ENCODE peak calls at places on chromosomes 16 and 17, in six cellular contexts. Z, N, D, B, R and T are unnamed samples. For H3K4me1, the result is how much of the 10 kb centered on the place peaks cover.

GRCh38 chr17:75516619-75517276 is 420 bp downstream of the TSEN54 start:
- DNase-seq in D (no peak), Z (no peak), R (peak), N (no peak), B (no peak), T (peak)

GRCh38 chr17:32150358-32150757 is 8.1 kb downstream of the RHOT1 start:
- DNase-seq in N (no peak), D (no peak), B (no peak), R (no peak), Z (no peak), T (no peak)

GRCh38 chr16:11563493-11564040 is 23.2 kb downstream of the LITAF start:
- DNase-seq in B (no peak), R (no peak), D (no peak), N (no peak), Z (no peak), T (no peak)

GRCh38 chr16:48438414-48438813 is 53.2 kb upstream of the SIAH1 start:
- DNase-seq in N (no peak), R (no peak), B (no peak), D (no peak), Z (no peak), T (no peak)

GRCh38 chr17:79831367-79832210 is 7.7 kb downstream of the CBX4 start:
- DNase-seq in Z (peak), N (peak), D (no peak), R (peak), B (peak), T (no peak)

GRCh38 chr16:89026121-89026612 is 49.2 kb upstream of the CBFA2T3 start:
- DNase-seq in Z (no peak), N (no peak), R (no peak), B (no peak), D (no peak), T (peak)

GRCh38 chr17:81931557-81932332 is 4.2 kb upstream of the MAFG start:
- DNase-seq in Z (no peak), R (no peak), D (no peak), B (no peak), N (peak), T (no peak)

GRCh38 chr16:14658063-14658462 is 25.3 kb downstream of the BFAR start:
- DNase-seq in B (no peak), N (no peak), R (no peak), Z (no peak), D (no peak), T (no peak)

GRCh38 chr17:78925662-78926555 is 722 bp upstream of the TIMP2 start:
- DNase-seq in D (no peak), N (peak), R (peak), B (no peak), Z (peak), T (no peak)

GRCh38 chr17:10741416-10742140 is 11.8 kb upstream of the TMEM220 start:
- DNase-seq in Z (no peak), D (no peak), N (peak), R (no peak), B (no peak), T (no peak)

GRCh38 chr17:77609553-77610517 is 348.7 kb upstream of the TNRC6C start:
- DNase-seq in R (no peak), B (peak), Z (no peak), D (no peak), N (no peak), T (peak)

GRCh38 chr17:73192219-73192893 is 499 bp upstream of the COG1 start:
- DNase-seq in R (peak), N (peak), B (peak), D (peak), Z (peak), T (peak)

GRCh38 chr17:81956607-81957589 is 4.1 kb downstream of the NOTUM start:
- DNase-seq in B (no peak), R (no peak), Z (no peak), N (peak), D (no peak), T (no peak)

GRCh38 chr17:3531266-3532101 is 26.1 kb downstream of the TRPV3 start:
- DNase-seq in N (peak), B (no peak), R (no peak), Z (peak), D (no peak), T (no peak)

GRCh38 chr16:79571753-79572544 is 28.6 kb downstream of the MAF start:
- DNase-seq in B (no peak), Z (no peak), D (no peak), N (no peak), R (no peak), T (no peak)

GRCh38 chr17:30600062-30600829 is 123.0 kb downstream of the GOSR1 start:
- DNase-seq in B (peak), N (peak), R (peak), Z (peak), D (peak), T (peak)

GRCh38 chr16:4115209-4115940 is 867 bp downstream of the ADCY9 start:
- DNase-seq in D (peak), N (peak), Z (peak), B (peak), R (peak), T (peak)

GRCh38 chr17:41655611-41656111 is 31.3 kb upstream of the KRT17 start:
- DNase-seq in R (peak), B (peak), Z (no peak), N (peak), D (no peak), T (no peak)

GRCh38 chr17:39671651-39672521 is 3.6 kb downstream of the PNMT start:
- DNase-seq in B (peak), R (no peak), D (no peak), N (no peak), Z (peak), T (no peak)

GRCh38 chr17:28985950-28986713 is 19.7 kb downstream of the SEZ6 start:
- DNase-seq in B (no peak), Z (no peak), D (no peak), R (no peak), N (peak), T (no peak)

GRCh38 chr16:27718136-27718766 is 168.3 kb downstream of the KATNIP start:
- DNase-seq in R (no peak), D (no peak), B (no peak), Z (no peak), N (no peak), T (no peak)

GRCh38 chr16:71732587-71732986 is 8.1 kb upstream of the PHLPP2 start:
- DNase-seq in Z (no peak), B (no peak), N (no peak), D (no peak), R (no peak), T (no peak)

GRCh38 chr16:54142787-54143186 is 143.8 kb downstream of the IRX3 start:
- DNase-seq in Z (no peak), D (no peak), R (no peak), B (no peak), N (no peak), T (no peak)

GRCh38 chr17:7476474-7476873 is 3.0 kb downstream of the ZBTB4 start:
- DNase-seq in D (no peak), N (no peak), Z (no peak), B (no peak), R (no peak), T (no peak)
- H3K4me1 ChIP-seq in D (under half), N (half or more), Z (half or more), B (under half), R (half or more), T (under half)

DNA sequence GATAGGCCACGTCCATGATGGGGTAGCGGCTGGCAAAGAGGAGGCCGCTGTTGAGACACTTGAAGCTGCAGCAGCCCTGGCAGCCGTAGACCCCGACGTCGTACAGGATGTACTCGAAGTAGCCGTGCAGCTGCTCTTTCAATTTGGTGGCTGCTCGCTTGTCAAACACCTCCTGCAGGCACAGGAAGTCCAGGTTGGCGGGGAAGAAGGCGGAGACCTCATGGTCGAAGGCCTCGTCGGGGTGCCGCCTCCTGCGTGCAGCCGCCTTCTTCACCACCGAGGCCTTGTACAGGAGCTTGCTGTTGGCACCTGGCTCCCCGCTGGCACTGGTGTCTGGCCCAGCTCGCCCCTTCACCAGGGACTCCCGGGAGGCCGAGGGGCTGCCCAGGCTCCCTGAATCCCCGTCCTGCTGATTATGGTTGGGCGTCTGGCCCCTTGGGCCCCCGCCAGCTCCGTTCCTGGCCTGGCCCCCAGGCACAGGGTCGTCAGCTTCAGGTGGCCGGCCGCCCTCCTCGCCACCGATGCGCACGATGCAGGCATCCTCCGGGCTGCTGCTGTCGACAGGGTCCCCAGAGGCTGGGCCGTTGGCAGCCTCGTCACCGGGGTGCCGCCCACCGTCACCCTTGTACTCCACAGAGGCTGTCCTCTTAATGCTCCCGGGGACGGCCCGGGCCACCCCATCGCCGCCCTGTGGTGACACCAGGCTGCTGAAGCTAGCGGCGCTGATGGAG is 60.3 kb downstream of the PRMT7 start:
- DNase-seq in D (no peak), B (no peak), R (peak), N (peak), Z (no peak), T (peak)
- H3K4me1 ChIP-seq in D (under half), B (under half), R (under half), N (under half), Z (under half), T (under half)

GRCh38 chr17:83200231-83200699 is 120.9 kb downstream of the METRNL start:
- DNase-seq in N (peak), Z (peak), D (peak), B (peak), R (peak), T (peak)
- H3K4me1 ChIP-seq in N (under half), Z (half or more), D (under half), B (under half), R (half or more), T (under half)

DNA sequence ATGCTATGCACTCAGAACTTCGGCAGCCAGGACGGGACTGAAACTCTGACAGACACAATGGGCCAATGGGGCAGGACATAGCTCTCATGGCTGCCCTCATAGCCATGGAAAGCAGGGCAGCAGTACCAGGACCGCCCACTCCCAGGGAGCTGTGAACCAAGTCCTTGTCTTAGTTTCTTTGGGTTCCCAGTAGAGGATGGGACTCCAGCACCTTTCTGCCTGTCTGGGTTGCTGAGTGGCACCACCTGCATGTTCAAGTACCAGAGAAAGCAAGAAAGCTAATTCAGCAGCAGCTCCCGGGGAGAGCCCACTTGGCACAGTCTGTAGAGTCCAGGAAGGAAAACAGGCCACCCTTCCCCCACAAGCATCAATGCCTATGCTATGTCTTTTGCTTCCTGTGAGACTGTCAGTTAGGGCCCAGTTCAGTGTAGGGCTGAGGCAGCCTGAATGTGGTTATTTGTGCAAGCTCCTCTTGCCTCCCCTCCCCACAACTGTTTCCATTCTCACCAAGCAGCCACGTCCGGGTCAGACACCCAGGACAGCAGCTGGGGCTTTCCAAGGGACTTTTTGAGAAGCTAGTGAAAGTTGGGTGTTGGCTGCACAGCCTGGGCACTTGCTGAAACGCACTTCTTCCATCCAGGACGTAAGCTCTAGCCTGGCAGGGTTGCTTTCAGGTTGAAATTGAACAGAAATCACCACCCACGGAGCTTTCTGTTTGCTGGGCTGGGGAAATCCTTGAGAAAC is 7.8 kb downstream of the SUPT4H1 start:
- DNase-seq in N (no peak), B (no peak), R (no peak), Z (no peak), D (peak), T (peak)
- H3K4me1 ChIP-seq in N (under half), B (under half), R (under half), Z (under half), D (half or more), T (half or more)

GRCh38 chr17:17144061-17144460 is 62.1 kb downstream of the PLD6 start:
- DNase-seq in N (no peak), Z (no peak), D (no peak), R (no peak), B (no peak), T (no peak)

GRCh38 chr17:17141860-17142552 is 64.1 kb downstream of the PLD6 start:
- DNase-seq in N (peak), R (no peak), B (peak), Z (peak), D (peak), T (no peak)

GRCh38 chr17:17142556-17142955 is 63.6 kb downstream of the PLD6 start:
- DNase-seq in Z (no peak), B (no peak), R (no peak), D (no peak), N (no peak), T (no peak)

GRCh38 chr17:17144916-17145665 is 61.0 kb downstream of the PLD6 start:
- DNase-seq in Z (no peak), B (no peak), R (no peak), N (no peak), D (no peak), T (no peak)

GRCh38 chr17:17143501-17143900 is 62.6 kb downstream of the PLD6 start:
- DNase-seq in R (no peak), N (peak), Z (no peak), D (no peak), B (no peak), T (no peak)
- H3K4me1 ChIP-seq in R (under half), N (under half), Z (under half), D (under half), B (under half), T (under half)

DNA sequence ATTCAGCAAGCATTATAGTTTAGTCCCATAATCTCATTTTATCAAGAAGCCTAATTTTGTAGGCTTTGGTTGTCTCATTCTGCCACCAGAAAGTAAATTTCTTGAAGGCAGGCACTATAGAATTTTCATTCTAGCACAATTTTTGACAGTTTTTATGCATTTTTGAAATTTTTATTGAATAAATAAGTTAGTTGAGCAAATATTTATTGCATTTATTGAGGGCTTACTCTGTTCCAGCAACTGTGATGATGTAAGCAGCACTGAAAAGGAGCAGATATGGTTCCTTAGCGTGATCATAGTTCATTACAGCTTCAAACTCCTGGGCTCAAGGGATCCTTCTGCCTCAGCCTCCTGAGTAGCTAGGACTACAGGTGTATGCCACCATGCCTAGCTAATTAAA is 34.2 kb downstream of the PPM1E start:
- DNase-seq in Z (no peak), B (no peak), R (no peak), D (no peak), N (no peak), T (no peak)
- H3K4me1 ChIP-seq in Z (under half), B (under half), R (under half), D (under half), N (under half), T (under half)

DNA sequence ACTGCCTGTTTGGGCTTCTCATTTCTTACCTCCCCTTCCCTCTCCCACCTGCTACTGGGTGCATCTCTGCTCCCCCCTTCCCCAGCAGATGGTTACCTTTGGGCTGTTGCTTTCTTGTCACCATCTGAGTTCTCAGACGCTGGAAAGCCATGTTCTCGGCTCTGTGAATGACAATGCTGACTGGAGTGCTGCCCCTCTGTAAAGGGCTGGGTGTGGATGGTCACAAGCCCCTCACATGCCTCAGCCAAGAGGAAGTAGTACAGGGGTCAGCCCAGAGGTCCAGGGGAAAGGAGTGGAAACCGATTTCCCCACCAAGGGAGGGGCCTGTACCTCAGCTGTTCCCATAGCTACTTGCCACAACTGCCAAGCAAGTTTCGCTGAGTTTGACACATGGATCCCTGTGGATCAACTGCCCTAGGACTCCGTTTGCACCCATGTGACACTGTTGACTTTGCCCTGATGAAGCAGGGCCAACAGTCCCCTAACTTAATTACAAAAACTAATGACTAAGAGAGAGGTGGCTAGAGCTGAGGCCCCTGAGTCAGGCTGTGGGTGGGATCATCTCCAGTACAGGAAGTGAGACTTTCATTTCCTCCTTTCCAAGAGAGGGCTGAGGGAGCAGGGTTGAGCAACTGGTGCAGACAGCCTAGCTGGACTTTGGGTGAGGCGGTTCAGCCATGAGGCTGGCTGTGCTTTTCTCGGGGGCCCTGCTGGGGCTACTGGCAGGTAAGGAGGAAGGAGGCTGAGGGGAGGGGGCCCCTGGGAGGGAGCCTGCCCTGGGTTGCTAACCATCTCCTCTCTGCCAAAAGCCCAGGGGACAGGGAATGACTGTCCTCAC is at the start of gene CD68:
- DNase-seq in B (no peak), N (no peak), R (peak), Z (peak), D (no peak), T (peak)
- H3K4me1 ChIP-seq in B (under half), N (half or more), R (half or more), Z (half or more), D (under half), T (half or more)

DNA sequence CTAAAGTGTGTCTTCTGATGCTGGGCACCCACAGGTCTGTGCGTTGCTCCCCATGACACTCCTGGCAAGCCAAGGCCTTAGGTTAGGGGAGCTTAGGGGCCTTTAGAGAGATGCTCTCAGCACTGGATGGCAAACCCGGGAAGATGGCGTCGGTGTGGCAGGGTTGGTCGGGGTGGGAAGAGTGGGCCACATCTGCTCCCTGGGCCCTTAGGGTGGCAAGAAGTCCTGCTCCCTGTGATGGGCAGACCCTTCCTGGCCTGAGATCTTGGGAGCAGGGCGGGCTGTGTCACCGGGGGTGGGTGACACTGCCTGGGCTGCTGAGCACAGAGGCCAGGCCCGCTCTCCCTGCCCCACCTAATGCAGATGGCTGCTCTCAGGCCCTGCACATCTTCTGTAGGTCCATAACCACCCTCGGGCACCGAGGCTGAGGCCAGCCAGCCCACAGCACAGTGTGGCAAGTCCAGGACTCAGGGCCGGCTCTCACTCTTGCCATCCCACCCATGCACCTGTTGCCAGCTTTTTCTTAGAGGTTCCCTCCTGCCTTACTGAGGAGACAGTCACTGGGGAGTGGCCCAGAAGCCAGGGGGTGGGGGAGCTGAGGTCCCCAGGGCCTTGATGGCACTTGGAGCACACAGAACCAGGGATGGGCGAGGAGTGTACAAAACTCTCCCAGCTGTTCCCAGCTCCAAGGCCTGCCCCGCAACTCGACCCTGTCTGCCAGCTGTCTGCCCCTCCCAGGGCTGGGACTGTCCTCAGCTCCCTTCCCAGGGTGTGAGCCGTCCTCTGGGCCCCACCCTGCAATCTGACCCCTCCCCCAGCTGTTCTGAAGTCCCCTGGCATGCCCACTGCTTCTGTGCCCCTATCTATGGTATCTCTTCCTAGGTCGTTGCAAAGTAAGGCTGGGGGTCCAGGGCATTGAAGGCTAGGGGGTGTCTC is 4.4 kb upstream of the MTSS2 start:
- DNase-seq in Z (no peak), N (peak), D (no peak), B (no peak), R (no peak), T (no peak)
- H3K4me1 ChIP-seq in Z (half or more), N (half or more), D (under half), B (under half), R (half or more), T (under half)

GRCh38 chr17:43851744-43852143 is 4.8 kb downstream of the CD300LG start:
- DNase-seq in D (no peak), B (no peak), Z (no peak), N (no peak), R (no peak), T (no peak)
- H3K4me1 ChIP-seq in D (under half), B (under half), Z (under half), N (under half), R (under half), T (under half)

DNA sequence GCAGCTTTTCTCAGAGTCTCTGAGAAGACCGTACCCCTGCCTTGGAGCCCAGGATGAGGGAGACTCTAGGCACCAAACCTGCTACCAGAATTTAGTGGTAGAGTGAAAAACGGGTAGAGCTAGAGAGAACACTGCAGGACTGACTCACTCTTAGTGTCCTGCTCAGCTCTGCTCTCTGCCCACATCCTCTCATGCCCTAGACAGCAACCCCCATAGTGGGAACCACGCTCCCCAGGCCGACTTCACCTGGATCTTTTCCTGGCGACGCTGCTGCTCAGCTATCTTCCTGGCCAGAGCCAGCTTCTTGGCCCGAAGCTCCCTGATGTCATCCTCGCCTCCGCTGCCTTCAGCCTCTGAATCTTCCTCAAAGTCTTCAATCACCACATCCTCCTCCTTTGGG is 26.7 kb downstream of the HIC1 start:
- DNase-seq in N (no peak), Z (no peak), B (no peak), R (peak), D (no peak), T (no peak)
- H3K4me1 ChIP-seq in N (under half), Z (half or more), B (under half), R (under half), D (under half), T (under half)